ENCODE peak calls at places on chromosome 1, in nine cellular contexts. E is HTR-8/SVneo; A is NB4; X is COR-L47; C is activated naive CD4-positive, alpha-beta T cell treated with anti-CD3 and anti-CD28 coated beads, Interleukin-2, amount 50 U/mL, for 16 hours; D is heart right ventricle; T is M059J; V is hepatocyte; K is right cardiac atrium. Q is an unnamed sample.

GRCh38 chr1:214281902-214282695 is 1.1 kb downstream of the SMYD2 start:
- DNase-seq in C (no peak), A (peak), T (peak), D (peak), X (peak), E (peak), K (no peak), V (peak), Q (peak)

GRCh38 chr1:27891196-27891889 is 19.0 kb downstream of the THEMIS2 start:
- DNase-seq in C (no peak), K (no peak), D (peak), X (no peak), A (no peak), E (no peak), V (no peak), T (no peak), Q (no peak)

GRCh38 chr1:223852337-223852736 is 6.6 kb upstream of the TP53BP2 start:
- DNase-seq in A (no peak), D (no peak), X (no peak), E (no peak), T (no peak), V (no peak), C (no peak), K (no peak), Q (no peak)

GRCh38 chr1:78303620-78304019 is 187.2 kb upstream of the PTGFR start:
- DNase-seq in C (no peak), A (no peak), T (peak), X (no peak), E (no peak), D (peak), V (no peak), K (peak), Q (peak)

GRCh38 chr1:84442256-84442655 is 36.8 kb upstream of the RPF1 start:
- DNase-seq in E (peak), K (no peak), T (peak), X (peak), D (peak), A (peak), C (no peak), V (peak), Q (no peak)

GRCh38 chr1:103129796-103130195 is 21.5 kb upstream of the COL11A1 start:
- DNase-seq in C (no peak), X (no peak), D (no peak), A (no peak), T (no peak), K (no peak), E (no peak), V (no peak), Q (no peak)

GRCh38 chr1:156676820-156677615 is at the start of gene NES:
- DNase-seq in V (peak), K (peak), A (no peak), E (no peak), D (peak), C (no peak), T (no peak), X (peak), Q (peak)

GRCh38 chr1:5765997-5766913 is 226.0 kb downstream of the NPHP4 start:
- DNase-seq in C (no peak), E (no peak), V (no peak), X (no peak), A (no peak), K (peak), T (no peak), D (no peak), Q (no peak)

GRCh38 chr1:4778056-4778455 is 123.6 kb downstream of the AJAP1 start:
- DNase-seq in E (no peak), K (no peak), X (peak), D (no peak), A (peak), C (no peak), T (peak), V (peak), Q (no peak)

GRCh38 chr1:53656062-53656915 is 82.7 kb downstream of the GLIS1 start:
- DNase-seq in X (no peak), V (no peak), C (no peak), A (no peak), D (no peak), T (peak), E (peak), K (no peak), Q (no peak)

GRCh38 chr1:176466514-176466913 is 3.5 kb downstream of the PAPPA2 start:
- DNase-seq in V (peak), K (no peak), D (no peak), T (peak), A (peak), C (no peak), E (no peak), X (peak), Q (no peak)

GRCh38 chr1:84998642-84999280 is 1.8 kb upstream of the MCOLN2 start:
- DNase-seq in T (peak), E (peak), V (peak), D (no peak), K (no peak), C (peak), X (no peak), A (peak), Q (no peak)

GRCh38 chr1:147341246-147341645 is 98.8 kb downstream of the CHD1L start:
- DNase-seq in A (no peak), C (no peak), V (no peak), E (no peak), X (no peak), D (no peak), T (no peak), K (no peak), Q (no peak)

GRCh38 chr1:152884085-152884484 is 6.0 kb downstream of the SMCP start:
- DNase-seq in D (no peak), C (no peak), A (no peak), E (no peak), V (no peak), T (no peak), K (no peak), X (no peak), Q (no peak)

GRCh38 chr1:38611661-38612211 is 247.8 kb downstream of the RRAGC start:
- DNase-seq in K (no peak), D (no peak), T (no peak), E (no peak), X (no peak), V (no peak), A (no peak), C (no peak), Q (no peak)

GRCh38 chr1:39540504-39541031 is 36.0 kb downstream of the PABPC4 start:
- DNase-seq in E (no peak), T (no peak), X (no peak), K (peak), D (peak), C (no peak), V (no peak), A (no peak), Q (peak)

GRCh38 chr1:172616646-172617045 is 42.3 kb upstream of the FASLG start:
- DNase-seq in X (no peak), V (no peak), D (no peak), K (no peak), C (no peak), T (no peak), E (no peak), A (peak), Q (no peak)

GRCh38 chr1:29233693-29234092 is 2.6 kb upstream of the PTPRU start:
- DNase-seq in K (no peak), X (no peak), C (no peak), V (no peak), T (no peak), E (no peak), D (no peak), A (no peak), Q (no peak)

GRCh38 chr1:235105051-235106043 is 23.3 kb downstream of the TOMM20 start:
- DNase-seq in D (no peak), E (no peak), V (no peak), X (no peak), T (peak), C (no peak), K (no peak), A (peak), Q (no peak)

GRCh38 chr1:3313579-3313955 is 140.9 kb upstream of the ARHGEF16 start:
- DNase-seq in C (no peak), X (no peak), T (peak), V (peak), E (no peak), K (peak), D (peak), A (no peak), Q (peak)

GRCh38 chr1:64516301-64516700 is 46.4 kb downstream of the CACHD1 start:
- DNase-seq in K (no peak), C (no peak), D (no peak), A (no peak), E (no peak), X (no peak), T (no peak), V (no peak), Q (no peak)

GRCh38 chr1:27598902-27599528 is 4.9 kb downstream of the AHDC1 start:
- DNase-seq in E (no peak), K (peak), C (peak), V (peak), A (peak), X (peak), T (peak), D (peak), Q (peak)

GRCh38 chr1:60132108-60132507 is 58.5 kb upstream of the C1orf87 start:
- DNase-seq in C (no peak), X (no peak), D (no peak), K (no peak), A (no peak), T (no peak), E (no peak), V (no peak), Q (no peak)

GRCh38 chr1:110515896-110516295 is 3.1 kb downstream of the KCNA10 start:
- DNase-seq in C (no peak), X (no peak), T (peak), A (no peak), D (no peak), V (no peak), E (no peak), K (no peak), Q (no peak)

GRCh38 chr1:2238361-2239055 is 10.4 kb downstream of the SKI start:
- DNase-seq in D (no peak), V (no peak), E (no peak), X (no peak), K (peak), T (no peak), C (no peak), A (no peak), Q (peak)

GRCh38 chr1:212560933-212561460 is 47.6 kb upstream of the ATF3 start:
- DNase-seq in E (no peak), X (no peak), V (no peak), D (no peak), T (no peak), A (no peak), C (no peak), K (no peak), Q (no peak)

GRCh38 chr1:247301176-247301540 is 30.5 kb downstream of the ZNF496 start:
- DNase-seq in A (no peak), E (no peak), C (no peak), T (no peak), V (no peak), D (no peak), K (no peak), X (no peak), Q (no peak)

GRCh38 chr1:61079898-61080336 is 2.4 kb upstream of the NFIA start:
- DNase-seq in A (peak), V (peak), X (peak), K (peak), E (no peak), T (peak), C (no peak), D (peak), Q (peak)

GRCh38 chr1:169119405-169119804 is 12.9 kb downstream of the ATP1B1 start:
- DNase-seq in A (no peak), D (no peak), T (peak), E (no peak), X (no peak), C (no peak), V (peak), K (no peak), Q (no peak)

GRCh38 chr1:109543283-109543987 is 3.8 kb downstream of the GPR61 start:
- DNase-seq in E (no peak), X (no peak), C (no peak), V (no peak), T (no peak), K (peak), A (no peak), D (no peak), Q (no peak)

GRCh38 chr1:182601416-182601786 is 2.8 kb downstream of the RGS16 start:
- DNase-seq in X (peak), C (peak), K (peak), T (peak), E (peak), D (peak), V (peak), A (peak), Q (peak)

GRCh38 chr1:193156117-193156825 is 30.1 kb downstream of the B3GALT2 start:
- DNase-seq in X (no peak), E (no peak), A (no peak), K (no peak), V (no peak), D (no peak), C (no peak), T (no peak), Q (no peak)

GRCh38 chr1:109185990-109186703 is 27.6 kb upstream of the SARS1 start:
- DNase-seq in D (no peak), T (no peak), A (no peak), K (no peak), X (peak), E (no peak), C (no peak), V (no peak), Q (no peak)

GRCh38 chr1:81509619-81510018 is 291.1 kb upstream of the ADGRL2 start:
- DNase-seq in X (no peak), V (peak), E (no peak), A (no peak), D (no peak), K (peak), C (no peak), T (no peak), Q (no peak)

GRCh38 chr1:21251773-21252471 is 38.3 kb downstream of the ECE1 start:
- DNase-seq in A (no peak), D (peak), K (peak), T (peak), V (peak), C (peak), X (no peak), E (peak), Q (no peak)

Q was measured in psoas muscle.